ENCODE peak calls at places on chromosomes 3 and 15, in ten cellular contexts. L is psoas muscle; B is upper lobe of right lung; N is CD8-positive, alpha-beta memory T cell; W is H9; R is tibial artery; V is GM23338; S is fibroblast of lung; O is testis; A is pancreas. Q is an unnamed sample.

GRCh38 chr3:35929158-35929557 is 289.8 kb downstream of the ARPP21 start:
- DNase-seq in L (no peak), B (no peak), N (no peak), W (no peak), R (no peak), V (no peak), S (no peak), O (no peak), A (no peak), Q (no peak)

GRCh38 chr15:36334059-36334458 is 245.4 kb upstream of the CDIN1 start:
- DNase-seq in L (no peak), B (no peak), N (no peak), W (no peak), R (no peak), V (no peak), S (peak; percentile 63), O (no peak), A (no peak), Q (no peak)

GRCh38 chr3:37660782-37661181 is 200.9 kb upstream of the CTDSPL start:
- DNase-seq in L (no peak), B (no peak), N (no peak), W (no peak), R (no peak), V (no peak), S (no peak), O (no peak), A (no peak), Q (no peak)

GRCh38 chr15:32838338-32838737 is 120.5 kb downstream of the GREM1 start:
- DNase-seq in L (no peak), B (no peak), N (no peak), W (no peak), R (no peak), V (no peak), S (no peak), O (no peak), A (no peak), Q (no peak)

GRCh38 chr15:28456476-28457395 is 76.0 kb downstream of the GOLGA8G start:
- DNase-seq in L (peak; percentile 15), B (peak; percentile 64), N (no peak), W (peak; percentile 54), R (no peak), V (peak; percentile 33), S (no peak), O (peak; percentile 16), A (no peak), Q (no peak)

GRCh38 chr3:119308355-119308754 is 14.2 kb downstream of the ARHGAP31 start:
- DNase-seq in L (no peak), B (no peak), N (no peak), W (no peak), R (no peak), V (no peak), S (no peak), O (no peak), A (no peak), Q (no peak)

GRCh38 chr3:193890036-193890897 is 245.7 kb upstream of the HES1 start:
- DNase-seq in L (no peak), B (no peak), N (no peak), W (no peak), R (no peak), V (peak; percentile 36), S (no peak), O (no peak), A (no peak), Q (no peak)

GRCh38 chr3:112486811-112487505 is 12.3 kb downstream of the BTLA start:
- DNase-seq in L (no peak), B (no peak), N (no peak), W (no peak), R (no peak), V (no peak), S (peak; percentile 45), O (no peak), A (no peak), Q (peak; percentile 13)

GRCh38 chr15:77753238-77753873 is 120.6 kb upstream of the LINGO1 start:
- DNase-seq in L (no peak), B (no peak), N (no peak), W (peak; percentile 70), R (no peak), V (peak; percentile 79), S (no peak), O (peak; percentile 18), A (no peak), Q (peak; percentile 65)

GRCh38 chr15:31552482-31553099 is 226.0 kb downstream of the KLF13 start:
- DNase-seq in L (no peak), B (no peak), N (no peak), W (no peak), R (no peak), V (no peak), S (no peak), O (no peak), A (no peak), Q (no peak)

GRCh38 chr3:159208080-159208479 is 406.2 kb downstream of the MFSD1 start:
- DNase-seq in L (no peak), B (no peak), N (no peak), W (no peak), R (no peak), V (no peak), S (no peak), O (no peak), A (no peak), Q (peak; percentile 1)

GRCh38 chr15:74568594-74568993 is 27.6 kb downstream of the ARID3B start:
- DNase-seq in L (no peak), B (no peak), N (no peak), W (no peak), R (no peak), V (no peak), S (no peak), O (no peak), A (no peak), Q (no peak)
- H3K4me1 ChIP-seq in L (peaks cover 40% of the 10 kb centered on the region), B (no peaks in the 10 kb centered on the region), N (peaks cover 14% of the 10 kb centered on the region), W (no peaks in the 10 kb centered on the region), R (peaks cover 8% of the 10 kb centered on the region), V (no peaks in the 10 kb centered on the region), S (peaks cover 6% of the 10 kb centered on the region), O (no peaks in the 10 kb centered on the region), A (no peaks in the 10 kb centered on the region), Q (peaks cover 15% of the 10 kb centered on the region)

GRCh38 chr3:183261103-183261502 is 8.1 kb downstream of the B3GNT5 start:
- DNase-seq in L (no peak), B (no peak), N (no peak), W (no peak), R (no peak), V (no peak), S (no peak), O (no peak), A (no peak), Q (no peak)
- H3K4me1 ChIP-seq in L (peaks cover 53% of the 10 kb centered on the region), B (peaks cover 29% of the 10 kb centered on the region), N (no peaks in the 10 kb centered on the region), W (peaks cover 12% of the 10 kb centered on the region), R (peaks cover 2% of the 10 kb centered on the region), V (peaks cover 37% of the 10 kb centered on the region), S (no peaks in the 10 kb centered on the region), O (peaks cover 16% of the 10 kb centered on the region), A (no peaks in the 10 kb centered on the region), Q (peaks cover 11% of the 10 kb centered on the region)

GRCh38 chr15:64739216-64739976 is 36.0 kb downstream of the RBPMS2 start:
- DNase-seq in L (no peak), B (no peak), N (no peak), W (no peak), R (no peak), V (no peak), S (peak; percentile 74), O (no peak), A (no peak), Q (peak; percentile 64)

GRCh38 chr15:64743691-64744090 is 31.7 kb downstream of the RBPMS2 start:
- DNase-seq in L (no peak), B (no peak), N (no peak), W (no peak), R (no peak), V (no peak), S (no peak), O (no peak), A (no peak), Q (no peak)

GRCh38 chr15:64742921-64743320 is 32.5 kb downstream of the RBPMS2 start:
- DNase-seq in L (no peak), B (no peak), N (no peak), W (no peak), R (no peak), V (no peak), S (no peak), O (no peak), A (no peak), Q (no peak)

GRCh38 chr15:64740361-64741170 is 34.8 kb downstream of the RBPMS2 start:
- DNase-seq in L (peak; percentile 31), B (peak; percentile 78), N (no peak), W (no peak), R (peak; percentile 84), V (no peak), S (peak; percentile 88), O (peak; percentile 80), A (no peak), Q (peak; percentile 66)

GRCh38 chr15:64742385-64742784 is 33.0 kb downstream of the RBPMS2 start:
- DNase-seq in L (no peak), B (no peak), N (no peak), W (no peak), R (peak; percentile 85), V (no peak), S (no peak), O (no peak), A (no peak), Q (no peak)
- H3K4me1 ChIP-seq in L (no peaks in the 10 kb centered on the region), B (peaks cover 13% of the 10 kb centered on the region), N (no peaks in the 10 kb centered on the region), W (no peaks in the 10 kb centered on the region), R (peaks cover 11% of the 10 kb centered on the region), V (no peaks in the 10 kb centered on the region), S (peaks cover 4% of the 10 kb centered on the region), O (peaks cover 15% of the 10 kb centered on the region), A (no peaks in the 10 kb centered on the region), Q (peaks cover 21% of the 10 kb centered on the region)

GRCh38 chr15:51844747-51845426 is 15.4 kb downstream of the TMOD3 start:
- DNase-seq in L (no peak), B (no peak), N (no peak), W (no peak), R (no peak), V (no peak), S (no peak), O (no peak), A (no peak), Q (no peak)

GRCh38 chr15:51842852-51843737 is 13.6 kb downstream of the TMOD3 start:
- DNase-seq in L (no peak), B (no peak), N (no peak), W (no peak), R (no peak), V (no peak), S (no peak), O (no peak), A (no peak), Q (no peak)

GRCh38 chr15:51841401-51842040 is 12.1 kb downstream of the TMOD3 start:
- DNase-seq in L (no peak), B (peak; percentile 66), N (no peak), W (no peak), R (no peak), V (no peak), S (no peak), O (no peak), A (no peak), Q (no peak)

GRCh38 chr15:51846066-51846462 is 16.6 kb downstream of the TMOD3 start:
- DNase-seq in L (no peak), B (no peak), N (no peak), W (no peak), R (no peak), V (no peak), S (no peak), O (no peak), A (no peak), Q (no peak)

DNA sequence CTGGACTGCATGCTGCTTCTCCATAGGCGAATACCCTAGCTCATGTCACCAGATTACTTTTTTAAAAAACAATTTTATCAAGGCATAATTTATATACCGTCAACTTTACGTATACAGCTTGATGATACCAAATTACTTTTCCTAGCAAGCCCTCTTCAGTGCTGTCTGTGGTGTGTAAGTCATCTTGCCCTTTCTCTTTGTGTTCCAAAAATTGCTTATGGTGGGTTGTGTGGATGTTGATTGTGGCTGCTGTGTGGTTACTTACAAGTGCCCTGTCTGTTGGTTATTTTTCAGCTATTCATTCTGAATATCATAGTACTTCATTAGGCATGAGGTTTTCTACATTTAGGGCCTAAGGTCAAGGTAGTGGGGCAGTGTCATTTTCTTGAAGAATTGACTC is 12.8 kb downstream of the TMOD3 start:
- DNase-seq in L (no peak), B (no peak), N (no peak), W (no peak), R (no peak), V (no peak), S (no peak), O (no peak), A (no peak), Q (no peak)
- H3K4me1 ChIP-seq in L (peaks cover 43% of the 10 kb centered on the region), B (peaks cover 89% of the 10 kb centered on the region), N (peaks cover 86% of the 10 kb centered on the region), W (peaks cover 13% of the 10 kb centered on the region), R (peaks cover 47% of the 10 kb centered on the region), V (peaks cover 54% of the 10 kb centered on the region), S (peaks cover 24% of the 10 kb centered on the region), O (peaks cover 15% of the 10 kb centered on the region), A (peaks cover 17% of the 10 kb centered on the region), Q (peaks cover 21% of the 10 kb centered on the region)